ENCODE peak calls at places on chromosome 17, in nine cellular contexts. One of them, this sample, is unnamed.
A peak's percentile ranks its signal among the peaks of the same experiment; 100 is the strongest.

GRCh38 chr17:27471321-27472269 is 15.3 kb downstream of the KSR1 start:
- DNase-seq in uterus: no peak
- DNase-seq in IMR-90: peak; percentile 41
- DNase-seq in fibroblast of lung: peak; percentile 71
- DNase-seq in CD4-positive, alpha-beta T cell: peak; percentile 32
- DNase-seq in ascending aorta: no peak
- DNase-seq in astrocyte of the spinal cord: peak; percentile 31
- DNase-seq in endodermal cell: no peak
- DNase-seq in H9: no peak
- DNase-seq in this sample: peak; percentile 56

GRCh38 chr17:73591278-73592078 is 52.8 kb downstream of the SDK2 start:
- DNase-seq in endodermal cell: no peak
- DNase-seq in uterus: no peak
- DNase-seq in fibroblast of lung: no peak
- DNase-seq in astrocyte of the spinal cord: no peak
- DNase-seq in IMR-90: no peak
- DNase-seq in H9: no peak
- DNase-seq in CD4-positive, alpha-beta T cell: peak; percentile 65
- DNase-seq in ascending aorta: no peak
- DNase-seq in this sample: peak; percentile 56

GRCh38 chr17:64707077-64707591 is 45.0 kb upstream of the SMURF2 start:
- DNase-seq in fibroblast of lung: peak; percentile 100
- DNase-seq in endodermal cell: peak; percentile 66
- DNase-seq in astrocyte of the spinal cord: peak; percentile 98
- DNase-seq in CD4-positive, alpha-beta T cell: no peak
- DNase-seq in uterus: peak; percentile 87
- DNase-seq in IMR-90: peak; percentile 100
- DNase-seq in H9: peak; percentile 45
- DNase-seq in ascending aorta: peak; percentile 96
- DNase-seq in this sample: no peak

GRCh38 chr17:6108987-6109386 is 38.8 kb downstream of the WSCD1 start:
- DNase-seq in uterus: no peak
- DNase-seq in endodermal cell: peak; percentile 20
- DNase-seq in ascending aorta: no peak
- DNase-seq in H9: no peak
- DNase-seq in IMR-90: no peak
- DNase-seq in CD4-positive, alpha-beta T cell: no peak
- DNase-seq in fibroblast of lung: no peak
- DNase-seq in astrocyte of the spinal cord: no peak
- DNase-seq in this sample: no peak

GRCh38 chr17:79819534-79820276 is 19.5 kb downstream of the CBX4 start:
- DNase-seq in endodermal cell: no peak
- DNase-seq in fibroblast of lung: no peak
- DNase-seq in uterus: no peak
- DNase-seq in ascending aorta: no peak
- DNase-seq in IMR-90: no peak
- DNase-seq in CD4-positive, alpha-beta T cell: no peak
- DNase-seq in astrocyte of the spinal cord: no peak
- DNase-seq in H9: no peak
- DNase-seq in this sample: no peak

GRCh38 chr17:72284806-72285205 is 164.0 kb downstream of the SOX9 start:
- DNase-seq in H9: no peak
- DNase-seq in IMR-90: no peak
- DNase-seq in CD4-positive, alpha-beta T cell: no peak
- DNase-seq in ascending aorta: no peak
- DNase-seq in fibroblast of lung: no peak
- DNase-seq in astrocyte of the spinal cord: no peak
- DNase-seq in uterus: no peak
- DNase-seq in endodermal cell: no peak
- DNase-seq in this sample: no peak

GRCh38 chr17:81537343-81537855 is 9.2 kb downstream of the FSCN2 start:
- DNase-seq in astrocyte of the spinal cord: no peak
- DNase-seq in CD4-positive, alpha-beta T cell: no peak
- DNase-seq in ascending aorta: no peak
- DNase-seq in H9: peak; percentile 94
- DNase-seq in IMR-90: no peak
- DNase-seq in uterus: no peak
- DNase-seq in fibroblast of lung: no peak
- DNase-seq in endodermal cell: peak; percentile 95
- DNase-seq in this sample: peak; percentile 73

GRCh38 chr17:75525806-75526554 is 483 bp downstream of the LLGL2 start:
- DNase-seq in H9: peak; percentile 69
- DNase-seq in endodermal cell: peak; percentile 87
- DNase-seq in CD4-positive, alpha-beta T cell: no peak
- DNase-seq in fibroblast of lung: no peak
- DNase-seq in uterus: no peak
- DNase-seq in astrocyte of the spinal cord: no peak
- DNase-seq in ascending aorta: no peak
- DNase-seq in IMR-90: no peak
- DNase-seq in this sample: no peak

GRCh38 chr17:74737299-74738050 is 419 bp downstream of the RAB37 start:
- DNase-seq in uterus: no peak
- DNase-seq in endodermal cell: peak; percentile 95
- DNase-seq in ascending aorta: no peak
- DNase-seq in fibroblast of lung: peak; percentile 11
- DNase-seq in astrocyte of the spinal cord: no peak
- DNase-seq in H9: peak; percentile 93
- DNase-seq in CD4-positive, alpha-beta T cell: no peak
- DNase-seq in IMR-90: no peak
- DNase-seq in this sample: peak; percentile 75

GRCh38 chr17:51643702-51644490 is 383.6 kb downstream of the UTP18 start:
- DNase-seq in fibroblast of lung: no peak
- DNase-seq in IMR-90: no peak
- DNase-seq in H9: no peak
- DNase-seq in uterus: no peak
- DNase-seq in ascending aorta: no peak
- DNase-seq in astrocyte of the spinal cord: no peak
- DNase-seq in endodermal cell: no peak
- DNase-seq in CD4-positive, alpha-beta T cell: no peak
- DNase-seq in this sample: no peak

GRCh38 chr17:51638909-51639308 is 378.6 kb downstream of the UTP18 start:
- DNase-seq in endodermal cell: no peak
- DNase-seq in ascending aorta: no peak
- DNase-seq in uterus: no peak
- DNase-seq in astrocyte of the spinal cord: no peak
- DNase-seq in H9: no peak
- DNase-seq in CD4-positive, alpha-beta T cell: no peak
- DNase-seq in fibroblast of lung: no peak
- DNase-seq in IMR-90: no peak
- DNase-seq in this sample: no peak

GRCh38 chr17:51636291-51636690 is 375.9 kb downstream of the UTP18 start:
- DNase-seq in endodermal cell: peak; percentile 88
- DNase-seq in IMR-90: no peak
- DNase-seq in CD4-positive, alpha-beta T cell: no peak
- DNase-seq in H9: peak; percentile 71
- DNase-seq in astrocyte of the spinal cord: no peak
- DNase-seq in fibroblast of lung: no peak
- DNase-seq in ascending aorta: no peak
- DNase-seq in uterus: no peak
- DNase-seq in this sample: no peak

GRCh38 chr17:51641999-51642398 is 381.7 kb downstream of the UTP18 start:
- DNase-seq in ascending aorta: no peak
- DNase-seq in CD4-positive, alpha-beta T cell: no peak
- DNase-seq in fibroblast of lung: no peak
- DNase-seq in uterus: no peak
- DNase-seq in IMR-90: no peak
- DNase-seq in endodermal cell: no peak
- DNase-seq in astrocyte of the spinal cord: no peak
- DNase-seq in H9: no peak
- DNase-seq in this sample: no peak

DNA sequence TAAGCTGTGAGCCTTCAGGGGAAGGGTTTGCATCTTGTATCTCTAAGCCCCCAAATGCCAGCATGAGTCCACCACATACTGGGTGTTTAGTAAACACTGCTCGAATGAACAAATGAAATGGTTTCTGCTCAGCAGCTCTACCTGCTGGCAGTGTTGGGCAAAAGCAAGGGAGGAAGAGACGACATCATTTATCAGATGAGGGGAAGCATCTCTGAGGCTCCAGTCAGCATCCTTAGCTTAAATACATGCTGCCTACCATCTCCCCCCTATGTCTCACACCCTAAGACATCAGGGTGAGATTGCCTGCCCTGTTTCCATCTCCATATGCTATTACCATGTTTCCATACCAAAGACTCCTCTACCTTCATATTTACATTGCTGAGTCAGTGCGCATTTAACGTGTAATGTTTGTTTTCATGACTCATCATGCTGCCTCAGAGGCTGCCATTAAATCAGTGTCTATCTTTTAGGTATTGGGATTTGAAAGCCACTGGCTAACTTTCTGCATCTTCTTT is 379.8 kb downstream of the UTP18 start:
- DNase-seq in fibroblast of lung: no peak
- DNase-seq in astrocyte of the spinal cord: no peak
- DNase-seq in uterus: no peak
- DNase-seq in H9: peak; percentile 74
- DNase-seq in endodermal cell: peak; percentile 93
- DNase-seq in ascending aorta: no peak
- DNase-seq in CD4-positive, alpha-beta T cell: no peak
- DNase-seq in IMR-90: no peak
- DNase-seq in this sample: peak; percentile 16
- TF ChIP-seq CTCF in fibroblast of lung: no peak
- TF ChIP-seq CTCF in astrocyte of the spinal cord: no peak
- TF ChIP-seq CTCF in uterus: no peak
- TF ChIP-seq CTCF in H9: peak; percentile 79
- TF ChIP-seq CTCF in endodermal cell: peak; percentile 86
- TF ChIP-seq CTCF in ascending aorta: no peak
- TF ChIP-seq CTCF in CD4-positive, alpha-beta T cell: peak; percentile 54
- TF ChIP-seq CTCF in IMR-90: no peak
- TF ChIP-seq CTCF in this sample: peak; percentile 45

GRCh38 chr17:68512247-68512966 is at the start of gene PRKAR1A:
- DNase-seq in IMR-90: peak; percentile 95
- DNase-seq in uterus: peak; percentile 95
- DNase-seq in fibroblast of lung: peak; percentile 92
- DNase-seq in H9: peak; percentile 98
- DNase-seq in CD4-positive, alpha-beta T cell: peak; percentile 83
- DNase-seq in astrocyte of the spinal cord: peak; percentile 95
- DNase-seq in ascending aorta: peak; percentile 96
- DNase-seq in endodermal cell: peak; percentile 99
- DNase-seq in this sample: peak; percentile 98

GRCh38 chr17:68513932-68514331 is 1.7 kb downstream of the PRKAR1A start:
- DNase-seq in astrocyte of the spinal cord: no peak
- DNase-seq in H9: no peak
- DNase-seq in IMR-90: no peak
- DNase-seq in CD4-positive, alpha-beta T cell: no peak
- DNase-seq in ascending aorta: no peak
- DNase-seq in uterus: no peak
- DNase-seq in fibroblast of lung: no peak
- DNase-seq in endodermal cell: no peak
- DNase-seq in this sample: no peak

GRCh38 chr17:68512967-68513474 is 791 bp downstream of the PRKAR1A start:
- DNase-seq in astrocyte of the spinal cord: peak; percentile 55
- DNase-seq in fibroblast of lung: peak; percentile 43
- DNase-seq in IMR-90: peak; percentile 43
- DNase-seq in uterus: no peak
- DNase-seq in ascending aorta: peak; percentile 71
- DNase-seq in CD4-positive, alpha-beta T cell: no peak
- DNase-seq in endodermal cell: peak; percentile 79
- DNase-seq in H9: no peak
- DNase-seq in this sample: no peak

GRCh38 chr17:68511254-68511670 is 968 bp upstream of the PRKAR1A start:
- DNase-seq in CD4-positive, alpha-beta T cell: no peak
- DNase-seq in fibroblast of lung: no peak
- DNase-seq in astrocyte of the spinal cord: peak; percentile 58
- DNase-seq in uterus: peak; percentile 70
- DNase-seq in H9: no peak
- DNase-seq in ascending aorta: peak; percentile 80
- DNase-seq in endodermal cell: no peak
- DNase-seq in IMR-90: no peak
- DNase-seq in this sample: no peak

GRCh38 chr17:68511671-68512246 is 471 bp upstream of the PRKAR1A start:
- DNase-seq in fibroblast of lung: peak; percentile 73
- DNase-seq in ascending aorta: peak; percentile 90
- DNase-seq in endodermal cell: peak; percentile 94
- DNase-seq in IMR-90: peak; percentile 65
- DNase-seq in uterus: peak; percentile 89
- DNase-seq in H9: peak; percentile 91
- DNase-seq in CD4-positive, alpha-beta T cell: peak; percentile 33
- DNase-seq in astrocyte of the spinal cord: peak; percentile 77
- DNase-seq in this sample: peak; percentile 88
- TF ChIP-seq CTCF in fibroblast of lung: no peak
- TF ChIP-seq CTCF in ascending aorta: no peak
- TF ChIP-seq CTCF in endodermal cell: no peak
- TF ChIP-seq CTCF in IMR-90: peak; percentile 22
- TF ChIP-seq CTCF in uterus: no peak
- TF ChIP-seq CTCF in H9: no peak
- TF ChIP-seq CTCF in CD4-positive, alpha-beta T cell: no peak
- TF ChIP-seq CTCF in astrocyte of the spinal cord: no peak
- TF ChIP-seq CTCF in this sample: no peak

GRCh38 chr17:60164164-60164563 is 14.4 kb downstream of the CA4 start:
- DNase-seq in ascending aorta: no peak
- DNase-seq in endodermal cell: peak; percentile 22
- DNase-seq in H9: no peak
- DNase-seq in astrocyte of the spinal cord: no peak
- DNase-seq in CD4-positive, alpha-beta T cell: no peak
- DNase-seq in IMR-90: no peak
- DNase-seq in uterus: no peak
- DNase-seq in fibroblast of lung: no peak
- DNase-seq in this sample: no peak

GRCh38 chr17:60163108-60163784 is 13.5 kb downstream of the CA4 start:
- DNase-seq in fibroblast of lung: no peak
- DNase-seq in ascending aorta: no peak
- DNase-seq in H9: peak; percentile 76
- DNase-seq in endodermal cell: peak; percentile 85
- DNase-seq in uterus: no peak
- DNase-seq in astrocyte of the spinal cord: no peak
- DNase-seq in IMR-90: no peak
- DNase-seq in CD4-positive, alpha-beta T cell: no peak
- DNase-seq in this sample: no peak

GRCh38 chr17:60159479-60159866 is 9.7 kb downstream of the CA4 start:
- DNase-seq in IMR-90: no peak
- DNase-seq in uterus: no peak
- DNase-seq in fibroblast of lung: no peak
- DNase-seq in H9: no peak
- DNase-seq in ascending aorta: no peak
- DNase-seq in endodermal cell: no peak
- DNase-seq in CD4-positive, alpha-beta T cell: no peak
- DNase-seq in astrocyte of the spinal cord: no peak
- DNase-seq in this sample: peak; percentile 9

GRCh38 chr17:60160829-60161501 is 11.2 kb downstream of the CA4 start:
- DNase-seq in CD4-positive, alpha-beta T cell: no peak
- DNase-seq in H9: peak; percentile 77
- DNase-seq in IMR-90: no peak
- DNase-seq in ascending aorta: no peak
- DNase-seq in endodermal cell: peak; percentile 79
- DNase-seq in fibroblast of lung: no peak
- DNase-seq in uterus: no peak
- DNase-seq in astrocyte of the spinal cord: no peak
- DNase-seq in this sample: peak; percentile 55

GRCh38 chr17:60161598-60162330 is 12.0 kb downstream of the CA4 start:
- DNase-seq in fibroblast of lung: no peak
- DNase-seq in IMR-90: no peak
- DNase-seq in astrocyte of the spinal cord: no peak
- DNase-seq in CD4-positive, alpha-beta T cell: no peak
- DNase-seq in ascending aorta: peak; percentile 80
- DNase-seq in endodermal cell: peak; percentile 83
- DNase-seq in H9: peak; percentile 65
- DNase-seq in uterus: no peak
- DNase-seq in this sample: peak; percentile 20
- TF ChIP-seq CTCF in fibroblast of lung: no peak
- TF ChIP-seq CTCF in IMR-90: no peak
- TF ChIP-seq CTCF in astrocyte of the spinal cord: no peak
- TF ChIP-seq CTCF in CD4-positive, alpha-beta T cell: no peak
- TF ChIP-seq CTCF in ascending aorta: no peak
- TF ChIP-seq CTCF in endodermal cell: no peak
- TF ChIP-seq CTCF in H9: no peak
- TF ChIP-seq CTCF in uterus: no peak
- TF ChIP-seq CTCF in this sample: no peak

GRCh38 chr17:2965621-2966275 is 97.7 kb downstream of the OR1D5 start:
- DNase-seq in H9: peak; percentile 26
- DNase-seq in IMR-90: peak; percentile 74
- DNase-seq in astrocyte of the spinal cord: peak; percentile 54
- DNase-seq in uterus: no peak
- DNase-seq in CD4-positive, alpha-beta T cell: no peak
- DNase-seq in endodermal cell: peak; percentile 52
- DNase-seq in fibroblast of lung: peak; percentile 70
- DNase-seq in ascending aorta: no peak
- DNase-seq in this sample: no peak
- TF ChIP-seq CTCF in H9: no peak
- TF ChIP-seq CTCF in IMR-90: no peak
- TF ChIP-seq CTCF in astrocyte of the spinal cord: no peak
- TF ChIP-seq CTCF in uterus: no peak
- TF ChIP-seq CTCF in CD4-positive, alpha-beta T cell: no peak
- TF ChIP-seq CTCF in endodermal cell: no peak
- TF ChIP-seq CTCF in fibroblast of lung: no peak
- TF ChIP-seq CTCF in ascending aorta: no peak
- TF ChIP-seq CTCF in this sample: no peak

This sample was measured in GM20000.